ENCODE peak calls at places on chromosomes 13 and 19, in four cellular contexts. X, W, D and L are unnamed samples.
A peak's percentile ranks its signal among the peaks of the same experiment; 100 is the strongest.

GRCh38 chr19:5627395-5627904 is 4.6 kb downstream of the SAFB start:
- DNase-seq in X (no peak), D (peak; percentile 56), W (peak; percentile 74), L (no peak)

GRCh38 chr19:3586124-3586626 is 897 bp downstream of the GIPC3 start:
- DNase-seq in W (no peak), D (no peak), X (no peak), L (peak; percentile 70)

GRCh38 chr13:69565334-69565733 is 542.3 kb upstream of the ATXN8OS start:
- DNase-seq in D (no peak), W (no peak), X (no peak), L (peak; percentile 57)

GRCh38 chr13:52739468-52740071 is at the start of gene CNMD:
- DNase-seq in W (no peak), D (no peak), X (no peak), L (no peak)

GRCh38 chr13:109871018-109871370 is 84.6 kb upstream of the IRS2 start:
- DNase-seq in W (no peak), D (no peak), X (no peak), L (no peak)

GRCh38 chr19:19132912-19133311 is 5.4 kb downstream of the TMEM161A start:
- DNase-seq in D (no peak), W (no peak), X (no peak), L (no peak)

GRCh38 chr13:41465215-41465907 is 8.0 kb downstream of the RGCC start:
- DNase-seq in W (peak; percentile 85), X (peak; percentile 80), D (peak; percentile 50), L (no peak)

GRCh38 chr19:46303702-46304397 is 7.0 kb downstream of the HIF3A start:
- DNase-seq in X (no peak), D (peak; percentile 63), W (no peak), L (no peak)

GRCh38 chr13:74047925-74048324 is 86.3 kb downstream of the KLF12 start:
- DNase-seq in D (no peak), X (no peak), W (no peak), L (peak; percentile 67)

GRCh38 chr19:6271721-6272410 is 7.9 kb downstream of the MLLT1 start:
- DNase-seq in W (peak; percentile 87), X (no peak), D (peak; percentile 93), L (no peak)

GRCh38 chr19:1213391-1214286 is 8.1 kb downstream of the STK11 start:
- DNase-seq in W (peak; percentile 88), X (peak; percentile 46), D (peak; percentile 60), L (no peak)

GRCh38 chr13:66048888-66049287 is 1181.2 kb downstream of the PCDH9 start:
- DNase-seq in D (no peak), W (no peak), X (no peak), L (no peak)

GRCh38 chr19:2016041-2016807 is 710 bp upstream of the BTBD2 start:
- DNase-seq in D (peak; percentile 82), W (peak; percentile 89), X (peak; percentile 56), L (peak; percentile 56)

GRCh38 chr19:1214862-1215731 is 9.5 kb downstream of the STK11 start:
- DNase-seq in D (peak; percentile 77), X (no peak), W (peak; percentile 92), L (no peak)

GRCh38 chr19:11984986-11985385 is 20.1 kb downstream of the ZNF763 start:
- DNase-seq in W (no peak), X (no peak), D (no peak), L (no peak)

GRCh38 chr19:5635427-5635826 is 12.5 kb downstream of the SAFB start:
- DNase-seq in X (no peak), D (no peak), W (peak; percentile 35), L (no peak)

GRCh38 chr19:6536138-6536671 is 5.4 kb downstream of the TNFSF9 start:
- DNase-seq in X (peak; percentile 58), W (peak; percentile 80), D (no peak), L (peak; percentile 66)

GRCh38 chr19:17406039-17406886 is 833 bp upstream of the BST2 start:
- DNase-seq in D (no peak), W (no peak), X (no peak), L (no peak)

GRCh38 chr19:1097810-1098176 is 2.6 kb upstream of the POLR2E start:
- DNase-seq in W (no peak), X (no peak), D (no peak), L (no peak)

GRCh38 chr13:105925496-105925895 is 610.0 kb downstream of the EFNB2 start:
- DNase-seq in D (no peak), X (no peak), W (no peak), L (peak; percentile 39)

GRCh38 chr13:45278096-45278645 is 62.8 kb downstream of the TPT1 start:
- DNase-seq in W (no peak), X (no peak), D (no peak), L (no peak)

GRCh38 chr19:6718741-6719539 is 1.5 kb downstream of the C3 start:
- DNase-seq in X (peak; percentile 30), W (no peak), D (no peak), L (no peak)

GRCh38 chr19:2503521-2504109 is 27.7 kb downstream of the GADD45B start:
- DNase-seq in W (no peak), X (peak; percentile 51), D (no peak), L (no peak)

GRCh38 chr19:55340784-55341147 is 1.1 kb downstream of the KMT5C start:
- DNase-seq in D (no peak), W (no peak), X (no peak), L (no peak)

GRCh38 chr13:104286566-104287290 is 1220.5 kb upstream of the SLC10A2 start:
- DNase-seq in X (no peak), W (no peak), D (no peak), L (no peak)

GRCh38 chr19:9936151-9937000 is at the start of gene OLFM2:
- DNase-seq in D (peak; percentile 34), X (no peak), W (no peak), L (peak; percentile 87)

GRCh38 chr13:25085125-25085742 is 10.7 kb upstream of the PABPC3 start:
- DNase-seq in D (no peak), X (no peak), W (no peak), L (peak; percentile 59)

GRCh38 chr13:72960114-72960513 is 98.7 kb upstream of the KLF5 start:
- DNase-seq in W (no peak), D (no peak), X (no peak), L (no peak)

GRCh38 chr19:7575426-7576040 is 20.1 kb upstream of the CAMSAP3 start:
- DNase-seq in W (no peak), X (no peak), D (no peak), L (peak; percentile 27)

GRCh38 chr19:47225746-47226425 is 5.1 kb downstream of the BBC3 start:
- DNase-seq in X (peak; percentile 83), D (peak; percentile 89), W (peak; percentile 92), L (peak; percentile 90)

GRCh38 chr13:65606622-65607021 is 1623.5 kb downstream of the PCDH9 start:
- DNase-seq in X (no peak), W (no peak), D (no peak), L (no peak)

GRCh38 chr13:52848455-52849190 is at the start of gene PCDH8:
- DNase-seq in X (no peak), W (no peak), D (no peak), L (no peak)

GRCh38 chr19:20038358-20039202 is 725 bp downstream of the ZNF682 start:
- DNase-seq in D (no peak), X (no peak), W (no peak), L (no peak)

GRCh38 chr13:36858285-36858684 is 39.3 kb downstream of the RFXAP start:
- DNase-seq in X (no peak), D (no peak), W (no peak), L (peak; percentile 70)

GRCh38 chr19:15194938-15195337 is 5.9 kb downstream of the NOTCH3 start:
- DNase-seq in W (peak; percentile 86), X (no peak), D (no peak), L (no peak)

GRCh38 chr13:109803822-109804221 is 17.4 kb upstream of the IRS2 start:
- DNase-seq in W (no peak), X (no peak), D (no peak), L (no peak)

GRCh38 chr13:99995503-99996176 is 14.1 kb downstream of the ZIC2 start:
- DNase-seq in X (no peak), D (no peak), W (peak; percentile 22), L (no peak)

GRCh38 chr19:10027158-10027997 is 14.1 kb downstream of the RDH8 start:
- DNase-seq in D (peak; percentile 97), W (peak; percentile 95), X (peak; percentile 64), L (peak; percentile 92)

GRCh38 chr13:36212789-36213188 is 1.6 kb downstream of the SOHLH2 start:
- DNase-seq in D (no peak), X (no peak), W (no peak), L (no peak)

GRCh38 chr13:101512650-101513049 is 60.2 kb downstream of the ITGBL1 start:
- DNase-seq in X (no peak), D (no peak), W (no peak), L (no peak)

GRCh38 chr13:50369646-50370045 is 354.4 kb downstream of the KCNRG start:
- DNase-seq in D (no peak), X (no peak), W (no peak), L (no peak)
- H3K4me1 ChIP-seq in D (no peaks in the 10 kb centered on the region), X (peaks cover 30% of the 10 kb centered on the region), W (no peaks in the 10 kb centered on the region), L (peaks cover 12% of the 10 kb centered on the region)

DNA sequence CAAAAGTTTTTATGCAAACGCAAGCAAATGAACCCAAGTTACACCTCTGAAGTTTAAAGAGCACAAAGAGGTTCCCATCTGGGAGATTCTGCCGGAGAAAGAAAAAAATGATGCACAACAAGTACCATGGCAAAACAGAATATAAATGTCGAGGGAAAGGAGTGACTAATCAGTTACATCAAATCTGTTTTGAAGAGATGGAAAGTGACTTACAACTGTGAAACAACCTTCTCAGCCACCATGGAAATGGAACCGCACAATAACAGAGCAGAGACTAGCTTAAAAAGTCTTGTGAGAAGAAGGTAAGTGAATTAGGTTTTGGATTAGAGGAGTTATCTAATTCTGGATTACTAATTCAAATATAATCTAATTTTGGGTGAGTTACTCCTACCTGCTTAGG is 2.4 kb downstream of the HSPH1 start:
- DNase-seq in D (no peak), W (no peak), X (no peak), L (no peak)
- H3K4me3 ChIP-seq in D (peak overlapping the region; percentile 86), W (no peak overlapping the region), X (peak overlapping the region; percentile 81), L (peak overlapping the region; percentile 83)

DNA sequence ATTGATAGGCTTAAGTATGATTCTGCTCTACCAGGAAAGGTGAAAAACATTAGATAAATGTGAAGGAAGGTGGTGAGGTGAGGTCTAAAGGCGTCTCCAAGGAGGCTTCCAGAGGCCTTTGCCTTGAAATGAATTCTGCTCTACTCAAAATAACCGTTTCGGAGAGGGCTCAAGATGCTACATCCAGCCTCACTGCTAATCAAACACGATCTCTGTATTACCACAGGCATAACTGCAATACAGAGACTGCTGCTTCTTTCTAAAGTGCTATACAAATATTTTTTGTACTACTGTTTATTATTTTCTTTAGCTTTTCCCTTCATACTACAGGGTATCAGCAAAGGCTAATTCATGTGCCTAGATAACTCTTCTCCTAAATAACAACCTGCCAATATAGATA is 16.8 kb downstream of the MBNL2 start:
- DNase-seq in D (no peak), X (no peak), W (no peak), L (no peak)
- H3K4me1 ChIP-seq in D (peaks cover 100% of the 10 kb centered on the region), X (peaks cover 8% of the 10 kb centered on the region), W (no peaks in the 10 kb centered on the region), L (peaks cover 23% of the 10 kb centered on the region)

DNA sequence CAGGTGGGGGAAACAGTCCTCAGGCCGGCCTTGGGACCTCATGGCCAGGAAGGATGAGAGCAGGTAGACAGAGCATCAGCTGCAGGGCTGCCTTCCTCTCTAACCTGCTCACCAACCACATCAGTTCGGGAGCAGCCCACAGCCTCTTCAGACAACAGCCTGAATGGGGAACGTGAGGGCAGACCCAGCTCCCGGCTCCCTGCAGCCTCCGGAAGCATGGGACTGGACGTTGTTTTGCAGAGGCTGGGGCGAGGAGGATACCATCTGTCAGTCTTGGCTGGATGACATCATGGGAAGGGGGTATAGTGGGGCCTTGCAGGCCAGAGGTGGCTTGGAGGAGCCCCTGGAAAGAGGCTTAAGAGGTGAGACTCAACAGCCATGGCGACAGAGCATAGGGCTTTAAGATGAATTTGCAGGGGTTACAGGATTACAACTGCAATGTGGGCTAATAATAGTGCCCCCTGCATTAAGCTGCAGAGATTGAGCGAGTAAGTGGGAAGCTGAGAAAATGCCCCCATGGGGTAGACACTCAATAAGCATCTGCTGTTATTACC is 1.5 kb downstream of the FXYD3 start:
- DNase-seq in X (no peak), D (no peak), W (no peak), L (no peak)
- H3K4me3 ChIP-seq in X (no peak overlapping the region), D (peak overlapping the region; percentile 25), W (no peak overlapping the region), L (no peak overlapping the region)